ENCODE peak calls at places on chromosomes 6 and 20, in ten cellular contexts. E is memory B cell, Z is T47D, H is hippocampal formation, C is NCI-H2029, S is GM23338, F is SHP77 treated with DMSO at 0.1 percent for 48 hours, Q is HFFc6, I is fibroblast of the aortic adventitia, J is substantia nigra. M is an unnamed sample.

GRCh38 chr20:40938020-40938419 is 90.6 kb upstream of the TOP1 start:
- DNase-seq in C (no peak), H (no peak), Q (no peak), Z (peak; percentile 37), E (no peak), F (no peak), J (no peak), I (no peak), S (peak; percentile 64), M (no peak)

GRCh38 chr6:161618816-161619454 is 345.1 kb upstream of the AGPAT4 start:
- DNase-seq in J (peak; percentile 32), C (no peak), Z (peak; percentile 65), S (peak; percentile 71), Q (no peak), I (peak; percentile 19), F (peak; percentile 33), E (no peak), H (peak; percentile 71), M (peak; percentile 76)

GRCh38 chr6:154806804-154807203 is 73.6 kb downstream of the SCAF8 start:
- DNase-seq in F (no peak), I (no peak), E (no peak), J (no peak), Q (peak; percentile 16), C (no peak), H (no peak), Z (no peak), S (no peak), M (no peak)

GRCh38 chr6:128327890-128328289 is 192.5 kb downstream of the PTPRK start:
- DNase-seq in I (peak; percentile 63), Z (peak; percentile 71), S (peak; percentile 83), F (no peak), J (no peak), E (peak; percentile 9), C (no peak), H (no peak), Q (peak; percentile 25), M (no peak)

GRCh38 chr6:157068691-157069228 is 254.6 kb downstream of the TMEM242 start:
- DNase-seq in F (no peak), E (no peak), I (peak; percentile 38), H (no peak), C (no peak), J (no peak), S (no peak), Z (no peak), Q (no peak), M (no peak)

GRCh38 chr6:2911171-2911570 is 8.1 kb upstream of the SERPINB9 start:
- DNase-seq in E (no peak), Z (no peak), I (no peak), H (no peak), S (no peak), F (no peak), Q (no peak), J (no peak), C (no peak), M (no peak)

GRCh38 chr6:57216235-57217101 is 5.6 kb downstream of the RAB23 start:
- DNase-seq in J (no peak), F (no peak), E (no peak), S (no peak), C (no peak), Z (peak; percentile 7), I (peak; percentile 72), Q (no peak), H (no peak), M (peak; percentile 28)

GRCh38 chr6:150252714-150253444 is 110.0 kb downstream of the PPP1R14C start:
- DNase-seq in C (no peak), Z (no peak), S (no peak), I (no peak), H (no peak), Q (peak; percentile 44), J (no peak), E (no peak), F (no peak), M (no peak)

GRCh38 chr6:110587328-110587727 is 110.9 kb upstream of the SLC22A16 start:
- DNase-seq in F (no peak), I (no peak), Z (no peak), S (no peak), H (no peak), Q (no peak), J (no peak), E (no peak), C (no peak), M (no peak)

GRCh38 chr20:48321271-48321670 is 506.5 kb downstream of the PREX1 start:
- DNase-seq in E (no peak), F (no peak), Z (no peak), Q (no peak), S (no peak), I (no peak), H (no peak), J (no peak), C (no peak), M (no peak)

GRCh38 chr6:132587462-132587861 is 2.1 kb downstream of the TAAR5 start:
- DNase-seq in F (no peak), Z (no peak), Q (no peak), E (no peak), S (no peak), I (no peak), C (no peak), H (no peak), J (no peak), M (no peak)

GRCh38 chr6:133951227-133951626 is 1.8 kb upstream of the TBPL1 start:
- DNase-seq in J (no peak), C (no peak), S (no peak), E (no peak), Q (no peak), I (no peak), F (no peak), H (no peak), Z (no peak), M (peak; percentile 12)

GRCh38 chr6:10399451-10399850 is 15.4 kb downstream of the TFAP2A start:
- DNase-seq in H (no peak), C (no peak), S (no peak), Z (no peak), F (no peak), Q (no peak), I (no peak), J (no peak), E (no peak), M (no peak)

GRCh38 chr6:186221-186965 is 105.9 kb upstream of the DUSP22 start:
- DNase-seq in H (no peak), J (no peak), Z (no peak), Q (no peak), F (no peak), S (no peak), E (no peak), C (no peak), I (peak; percentile 51), M (no peak)

GRCh38 chr6:3920321-3920720 is 71.1 kb downstream of the FAM50B start:
- DNase-seq in H (no peak), Z (no peak), J (no peak), S (no peak), E (no peak), F (no peak), I (no peak), C (no peak), Q (no peak), M (no peak)

GRCh38 chr20:32820698-32821378 is 1.1 kb downstream of the MAPRE1 start:
- DNase-seq in C (no peak), F (no peak), J (peak; percentile 21), E (no peak), I (no peak), S (no peak), Z (no peak), Q (no peak), H (no peak), M (no peak)

GRCh38 chr6:46964716-46965519 is 43.2 kb upstream of the ADGRF5 start:
- DNase-seq in F (no peak), J (no peak), Z (no peak), C (no peak), Q (no peak), E (no peak), H (no peak), S (no peak), I (peak; percentile 41), M (no peak)

GRCh38 chr6:51093899-51094665 is 275.4 kb downstream of the TFAP2B start:
- DNase-seq in Q (no peak), H (no peak), F (no peak), S (no peak), J (no peak), C (no peak), I (no peak), Z (no peak), E (no peak), M (no peak)

M was measured in midbrain.